ENCODE peak calls at places on chromosomes 7 and 10, in five cellular contexts. One of them, this sample, is unnamed.

GRCh38 chr10:108735380-108735779 is 1187.9 kb downstream of the XPNPEP1 start:
- DNase-seq in NCI-H1092: no peak
- DNase-seq in GM12878: no peak
- DNase-seq in SHP77: no peak
- DNase-seq in endodermal cell: no peak
- DNase-seq in this sample: no peak

GRCh38 chr10:49831352-49832040 is 69.4 kb upstream of the OGDHL start:
- DNase-seq in NCI-H1092: no peak
- DNase-seq in GM12878: no peak
- DNase-seq in SHP77: no peak
- DNase-seq in endodermal cell: peak; percentile 84
- DNase-seq in this sample: no peak

GRCh38 chr7:5445991-5446594 is 22.5 kb upstream of the TNRC18 start:
- DNase-seq in NCI-H1092: no peak
- DNase-seq in GM12878: no peak
- DNase-seq in SHP77: no peak
- DNase-seq in endodermal cell: no peak
- DNase-seq in this sample: no peak

GRCh38 chr10:13637303-13637856 is 50.6 kb downstream of the PRPF18 start:
- DNase-seq in NCI-H1092: no peak
- DNase-seq in GM12878: no peak
- DNase-seq in SHP77: no peak
- DNase-seq in endodermal cell: no peak
- DNase-seq in this sample: no peak

GRCh38 chr7:27442446-27442845 is 199.8 kb downstream of the EVX1 start:
- DNase-seq in NCI-H1092: no peak
- DNase-seq in GM12878: no peak
- DNase-seq in SHP77: no peak
- DNase-seq in endodermal cell: no peak
- DNase-seq in this sample: no peak

GRCh38 chr10:124830445-124830844 is 28.8 kb downstream of the ABRAXAS2 start:
- DNase-seq in NCI-H1092: no peak
- DNase-seq in GM12878: no peak
- DNase-seq in SHP77: no peak
- DNase-seq in endodermal cell: no peak
- DNase-seq in this sample: no peak

GRCh38 chr10:53980210-53980609 is 820.8 kb downstream of the PCDH15 start:
- DNase-seq in NCI-H1092: no peak
- DNase-seq in GM12878: no peak
- DNase-seq in SHP77: no peak
- DNase-seq in endodermal cell: no peak
- DNase-seq in this sample: no peak

GRCh38 chr10:75683158-75683557 is 251.7 kb downstream of the LRMDA start:
- DNase-seq in NCI-H1092: no peak
- DNase-seq in GM12878: no peak
- DNase-seq in SHP77: no peak
- DNase-seq in endodermal cell: no peak
- DNase-seq in this sample: no peak

GRCh38 chr7:41858196-41858595 is 155.3 kb upstream of the INHBA start:
- DNase-seq in NCI-H1092: no peak
- DNase-seq in GM12878: no peak
- DNase-seq in SHP77: no peak
- DNase-seq in endodermal cell: no peak
- DNase-seq in this sample: no peak

GRCh38 chr10:118096022-118096421 is 49.3 kb upstream of the RAB11FIP2 start:
- DNase-seq in NCI-H1092: no peak
- DNase-seq in GM12878: no peak
- DNase-seq in SHP77: no peak
- DNase-seq in endodermal cell: no peak
- DNase-seq in this sample: no peak

GRCh38 chr10:124003481-124004371 is 89.7 kb downstream of the CHST15 start:
- DNase-seq in NCI-H1092: no peak
- DNase-seq in GM12878: no peak
- DNase-seq in SHP77: no peak
- DNase-seq in endodermal cell: peak; percentile 29
- DNase-seq in this sample: no peak

GRCh38 chr10:17003151-17003550 is 126.5 kb downstream of the CUBN start:
- DNase-seq in NCI-H1092: no peak
- DNase-seq in GM12878: no peak
- DNase-seq in SHP77: no peak
- DNase-seq in endodermal cell: peak; percentile 29
- DNase-seq in this sample: no peak

GRCh38 chr10:34916368-34916767 is 101.3 kb upstream of the PARD3 start:
- DNase-seq in NCI-H1092: no peak
- DNase-seq in GM12878: no peak
- DNase-seq in SHP77: no peak
- DNase-seq in endodermal cell: no peak
- DNase-seq in this sample: no peak

GRCh38 chr10:113958631-113959382 is 84.9 kb upstream of the ADRB1 start:
- DNase-seq in NCI-H1092: no peak
- DNase-seq in GM12878: no peak
- DNase-seq in SHP77: peak; percentile 42
- DNase-seq in endodermal cell: no peak
- DNase-seq in this sample: no peak

GRCh38 chr10:32084484-32084883 is 28.3 kb upstream of the KIF5B start:
- DNase-seq in NCI-H1092: no peak
- DNase-seq in GM12878: no peak
- DNase-seq in SHP77: no peak
- DNase-seq in endodermal cell: no peak
- DNase-seq in this sample: no peak

GRCh38 chr10:124324856-124325657 is 93.7 kb downstream of the OAT start:
- DNase-seq in NCI-H1092: no peak
- DNase-seq in GM12878: no peak
- DNase-seq in SHP77: no peak
- DNase-seq in endodermal cell: peak; percentile 35
- DNase-seq in this sample: no peak

GRCh38 chr7:44673324-44673723 is 66.9 kb downstream of the OGDH start:
- DNase-seq in NCI-H1092: no peak
- DNase-seq in GM12878: no peak
- DNase-seq in SHP77: no peak
- DNase-seq in endodermal cell: no peak
- DNase-seq in this sample: no peak

GRCh38 chr10:133275683-133276092 is 980 bp downstream of the ADAM8 start:
- DNase-seq in NCI-H1092: no peak
- DNase-seq in GM12878: no peak
- DNase-seq in SHP77: no peak
- DNase-seq in endodermal cell: no peak
- DNase-seq in this sample: peak; percentile 57

This sample was measured in erythroblast.